ENCODE peak calls at places on chromosomes 7 and 10, in six cellular contexts. One of them, this sample, is unnamed.

GRCh38 chr7:45921699-45922519 is 837 bp upstream of the IGFBP3 start:
- DNase-seq in hepatocyte: peak
- DNase-seq in heart right ventricle: peak
- DNase-seq in psoas muscle: peak
- DNase-seq in neural progenitor cell: peak
- DNase-seq in tibial artery: peak
- DNase-seq in this sample: peak

GRCh38 chr10:11863353-11864105 is 40.4 kb downstream of the PROSER2 start:
- DNase-seq in tibial artery: no peak
- DNase-seq in hepatocyte: no peak
- DNase-seq in psoas muscle: no peak
- DNase-seq in neural progenitor cell: no peak
- DNase-seq in heart right ventricle: no peak
- DNase-seq in this sample: no peak

GRCh38 chr7:26497801-26498596 is 206.3 kb downstream of the SNX10 start:
- DNase-seq in psoas muscle: no peak
- DNase-seq in hepatocyte: peak
- DNase-seq in neural progenitor cell: no peak
- DNase-seq in heart right ventricle: no peak
- DNase-seq in tibial artery: no peak
- DNase-seq in this sample: no peak

GRCh38 chr7:54932818-54933543 is 85.8 kb upstream of the EGFR start:
- DNase-seq in psoas muscle: peak
- DNase-seq in hepatocyte: peak
- DNase-seq in tibial artery: peak
- DNase-seq in heart right ventricle: peak
- DNase-seq in neural progenitor cell: peak
- DNase-seq in this sample: peak

GRCh38 chr7:73839743-73840714 is 2.3 kb downstream of the METTL27 start:
- DNase-seq in psoas muscle: no peak
- DNase-seq in tibial artery: no peak
- DNase-seq in neural progenitor cell: no peak
- DNase-seq in heart right ventricle: no peak
- DNase-seq in hepatocyte: no peak
- DNase-seq in this sample: no peak

GRCh38 chr10:44341901-44342300 is 43.0 kb downstream of the CXCL12 start:
- DNase-seq in neural progenitor cell: no peak
- DNase-seq in heart right ventricle: no peak
- DNase-seq in psoas muscle: no peak
- DNase-seq in tibial artery: no peak
- DNase-seq in hepatocyte: no peak
- DNase-seq in this sample: no peak

GRCh38 chr10:24681476-24682088 is 42.1 kb downstream of the ARHGAP21 start:
- DNase-seq in heart right ventricle: no peak
- DNase-seq in neural progenitor cell: no peak
- DNase-seq in psoas muscle: no peak
- DNase-seq in tibial artery: no peak
- DNase-seq in hepatocyte: peak
- DNase-seq in this sample: no peak

GRCh38 chr7:73983437-73984164 is 44.4 kb upstream of the ELN start:
- DNase-seq in neural progenitor cell: no peak
- DNase-seq in tibial artery: peak
- DNase-seq in hepatocyte: no peak
- DNase-seq in heart right ventricle: peak
- DNase-seq in psoas muscle: peak
- DNase-seq in this sample: no peak

GRCh38 chr10:77415311-77415960 is 222.2 kb downstream of the KCNMA1 start:
- DNase-seq in psoas muscle: no peak
- DNase-seq in tibial artery: no peak
- DNase-seq in hepatocyte: no peak
- DNase-seq in neural progenitor cell: no peak
- DNase-seq in heart right ventricle: no peak
- DNase-seq in this sample: peak

GRCh38 chr10:118850418-118851061 is 95.8 kb upstream of the CACUL1 start:
- DNase-seq in neural progenitor cell: peak
- DNase-seq in tibial artery: no peak
- DNase-seq in hepatocyte: peak
- DNase-seq in heart right ventricle: peak
- DNase-seq in psoas muscle: peak
- DNase-seq in this sample: peak

GRCh38 chr7:15836041-15836440 is 149.6 kb upstream of the MEOX2 start:
- DNase-seq in hepatocyte: no peak
- DNase-seq in psoas muscle: no peak
- DNase-seq in neural progenitor cell: no peak
- DNase-seq in tibial artery: no peak
- DNase-seq in heart right ventricle: no peak
- DNase-seq in this sample: no peak

GRCh38 chr7:18846765-18847215 is 270.6 kb downstream of the TWIST1 start:
- DNase-seq in psoas muscle: no peak
- DNase-seq in heart right ventricle: no peak
- DNase-seq in tibial artery: no peak
- DNase-seq in neural progenitor cell: no peak
- DNase-seq in hepatocyte: no peak
- DNase-seq in this sample: no peak

GRCh38 chr7:157402911-157403534 is 66.2 kb downstream of the DNAJB6 start:
- DNase-seq in psoas muscle: no peak
- DNase-seq in heart right ventricle: no peak
- DNase-seq in hepatocyte: no peak
- DNase-seq in tibial artery: no peak
- DNase-seq in neural progenitor cell: no peak
- DNase-seq in this sample: no peak

GRCh38 chr10:126455766-126456425 is 67.6 kb upstream of the ADAM12 start:
- DNase-seq in neural progenitor cell: no peak
- DNase-seq in tibial artery: no peak
- DNase-seq in hepatocyte: no peak
- DNase-seq in psoas muscle: no peak
- DNase-seq in heart right ventricle: no peak
- DNase-seq in this sample: no peak

GRCh38 chr10:102682981-102683380 is 31.2 kb downstream of the ARL3 start:
- DNase-seq in heart right ventricle: no peak
- DNase-seq in tibial artery: no peak
- DNase-seq in neural progenitor cell: no peak
- DNase-seq in hepatocyte: no peak
- DNase-seq in psoas muscle: no peak
- DNase-seq in this sample: no peak

GRCh38 chr7:37832194-37832593 is 16.2 kb upstream of the NME8 start:
- DNase-seq in psoas muscle: peak
- DNase-seq in heart right ventricle: peak
- DNase-seq in hepatocyte: peak
- DNase-seq in neural progenitor cell: no peak
- DNase-seq in tibial artery: peak
- DNase-seq in this sample: peak
- TF ChIP-seq CTCF in psoas muscle: no peak
- TF ChIP-seq CTCF in heart right ventricle: peak
- TF ChIP-seq CTCF in hepatocyte: peak
- TF ChIP-seq CTCF in neural progenitor cell: no peak
- TF ChIP-seq CTCF in tibial artery: peak
- TF ChIP-seq CTCF in this sample: no peak

DNA sequence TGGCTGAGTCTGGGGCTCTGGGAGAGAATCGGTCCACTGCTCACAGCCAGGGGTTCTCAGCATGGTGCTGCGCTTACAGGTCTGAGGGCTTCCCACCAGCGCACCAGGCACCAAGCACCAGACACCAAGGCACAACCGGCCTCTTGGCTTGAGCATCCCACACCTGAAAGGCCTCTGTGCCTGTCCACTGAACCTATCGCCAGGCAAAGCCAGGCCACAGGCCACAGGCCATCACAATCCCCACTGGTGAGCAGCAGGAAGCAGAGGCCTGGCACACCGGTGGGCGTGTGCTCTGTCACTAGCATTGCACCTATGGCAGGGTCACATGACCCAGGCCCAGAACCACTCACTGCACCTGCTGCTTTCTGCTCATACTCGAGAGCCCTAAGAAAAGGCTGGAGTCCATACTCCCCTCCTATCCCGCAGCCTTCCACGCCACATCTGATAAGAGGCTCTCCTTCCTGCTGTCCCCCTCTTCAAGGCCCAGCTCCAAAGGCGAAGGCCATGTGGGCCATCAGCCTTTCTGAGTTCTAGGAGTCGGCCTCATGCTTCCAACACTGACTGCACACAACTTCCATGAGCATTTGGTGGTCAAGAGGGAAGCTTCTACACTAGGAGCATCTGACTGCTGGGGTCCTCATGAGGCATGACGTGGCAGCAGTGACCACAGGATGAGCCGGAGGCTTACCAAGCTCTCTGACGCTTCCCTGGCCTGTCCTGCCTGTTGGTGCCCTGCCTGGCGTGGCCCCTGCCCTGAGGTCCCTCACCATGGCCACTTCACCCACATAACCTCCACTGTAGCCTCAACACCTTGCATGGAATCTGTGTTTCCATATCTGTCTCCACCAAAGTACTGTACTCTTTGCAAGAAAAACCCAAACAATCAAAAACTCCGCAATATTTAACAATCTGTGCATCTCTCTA is 166.4 kb downstream of the TNS3 start:
- DNase-seq in neural progenitor cell: no peak
- DNase-seq in heart right ventricle: no peak
- DNase-seq in psoas muscle: no peak
- DNase-seq in hepatocyte: no peak
- DNase-seq in tibial artery: peak
- DNase-seq in this sample: no peak
- H3K27ac ChIP-seq in neural progenitor cell: no peak
- H3K27ac ChIP-seq in heart right ventricle: no peak
- H3K27ac ChIP-seq in psoas muscle: no peak
- H3K27ac ChIP-seq in hepatocyte: no peak
- H3K27ac ChIP-seq in tibial artery: no peak
- H3K27ac ChIP-seq in this sample: no peak

DNA sequence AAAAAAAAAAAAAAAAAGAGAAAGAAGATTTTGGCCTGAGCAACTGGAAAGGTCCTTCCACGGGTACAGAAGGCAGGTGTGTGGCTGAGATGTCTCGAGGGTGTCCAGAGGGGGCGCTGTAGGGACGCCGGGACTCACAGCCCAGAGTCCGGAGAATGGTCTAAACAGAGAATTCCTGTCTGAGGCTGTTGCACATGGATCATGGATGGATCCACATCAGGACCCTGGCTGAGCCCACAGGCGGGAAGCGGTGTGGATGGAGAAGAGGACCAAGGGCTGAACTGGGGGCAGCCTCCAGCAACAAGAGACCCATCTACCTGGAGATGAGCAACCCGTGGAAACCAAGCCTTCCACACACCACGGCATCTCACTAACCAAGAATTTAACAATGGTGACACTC is 55.0 kb downstream of the PKD1L1 start:
- DNase-seq in heart right ventricle: no peak
- DNase-seq in psoas muscle: no peak
- DNase-seq in neural progenitor cell: peak
- DNase-seq in hepatocyte: no peak
- DNase-seq in tibial artery: no peak
- DNase-seq in this sample: no peak
- TF ChIP-seq CTCF in heart right ventricle: peak
- TF ChIP-seq CTCF in psoas muscle: no peak
- TF ChIP-seq CTCF in neural progenitor cell: peak
- TF ChIP-seq CTCF in hepatocyte: no peak
- TF ChIP-seq CTCF in tibial artery: no peak
- TF ChIP-seq CTCF in this sample: no peak

DNA sequence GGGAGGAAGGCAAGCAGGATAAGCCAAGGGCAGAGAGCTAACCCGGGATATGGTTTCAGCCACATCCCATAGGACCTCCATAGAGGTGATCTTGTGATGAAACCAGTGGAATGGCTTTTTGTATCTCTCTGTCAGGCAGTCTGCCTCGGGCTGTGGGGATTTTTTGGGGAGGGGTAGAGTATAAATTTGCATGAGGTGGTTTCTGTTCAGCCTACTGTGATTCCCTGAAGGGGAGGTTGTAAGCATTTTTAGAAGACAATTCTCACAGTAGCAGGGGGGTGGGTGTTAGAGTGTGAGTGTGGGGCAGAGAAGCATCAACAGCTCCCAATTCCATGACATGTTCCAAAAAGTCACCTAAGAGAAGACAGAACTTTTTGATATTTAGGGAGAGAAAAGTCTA is 11.8 kb downstream of the OR9A2 start:
- DNase-seq in tibial artery: no peak
- DNase-seq in hepatocyte: no peak
- DNase-seq in heart right ventricle: no peak
- DNase-seq in psoas muscle: no peak
- DNase-seq in neural progenitor cell: no peak
- DNase-seq in this sample: no peak
- H3K27ac ChIP-seq in tibial artery: no peak
- H3K27ac ChIP-seq in hepatocyte: no peak
- H3K27ac ChIP-seq in heart right ventricle: no peak
- H3K27ac ChIP-seq in psoas muscle: no peak
- H3K27ac ChIP-seq in neural progenitor cell: no peak
- H3K27ac ChIP-seq in this sample: no peak

DNA sequence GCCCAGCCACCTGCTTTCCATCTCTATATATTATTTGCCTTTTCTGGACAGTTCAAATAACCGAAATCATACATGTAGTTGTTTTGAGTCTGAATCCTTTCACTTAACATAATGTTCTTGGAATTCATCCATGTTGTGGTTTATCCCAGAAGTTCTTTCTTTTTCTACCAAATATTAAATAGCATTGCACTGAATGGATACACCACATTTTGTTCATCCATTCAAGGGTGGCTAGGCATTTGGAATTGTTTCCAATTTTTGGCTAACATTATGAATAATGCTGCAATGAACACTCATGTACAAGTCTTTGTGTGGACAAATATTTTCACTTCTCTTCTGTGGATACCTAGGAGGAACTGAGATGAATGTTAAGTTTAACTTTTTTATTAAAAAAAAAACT is 18.0 kb downstream of the DNAJC1 start:
- DNase-seq in neural progenitor cell: no peak
- DNase-seq in heart right ventricle: no peak
- DNase-seq in hepatocyte: no peak
- DNase-seq in psoas muscle: no peak
- DNase-seq in tibial artery: no peak
- DNase-seq in this sample: no peak
- TF ChIP-seq CTCF in neural progenitor cell: no peak
- TF ChIP-seq CTCF in heart right ventricle: no peak
- TF ChIP-seq CTCF in hepatocyte: no peak
- TF ChIP-seq CTCF in psoas muscle: no peak
- TF ChIP-seq CTCF in tibial artery: no peak
- TF ChIP-seq CTCF in this sample: no peak

GRCh38 chr7:46927131-46927810 is 654.6 kb downstream of the TNS3 start:
- DNase-seq in heart right ventricle: no peak
- DNase-seq in psoas muscle: no peak
- DNase-seq in hepatocyte: no peak
- DNase-seq in tibial artery: no peak
- DNase-seq in neural progenitor cell: no peak
- DNase-seq in this sample: no peak
- H3K27ac ChIP-seq in heart right ventricle: no peak
- H3K27ac ChIP-seq in psoas muscle: no peak
- H3K27ac ChIP-seq in hepatocyte: no peak
- H3K27ac ChIP-seq in tibial artery: no peak
- H3K27ac ChIP-seq in neural progenitor cell: no peak
- H3K27ac ChIP-seq in this sample: no peak

DNA sequence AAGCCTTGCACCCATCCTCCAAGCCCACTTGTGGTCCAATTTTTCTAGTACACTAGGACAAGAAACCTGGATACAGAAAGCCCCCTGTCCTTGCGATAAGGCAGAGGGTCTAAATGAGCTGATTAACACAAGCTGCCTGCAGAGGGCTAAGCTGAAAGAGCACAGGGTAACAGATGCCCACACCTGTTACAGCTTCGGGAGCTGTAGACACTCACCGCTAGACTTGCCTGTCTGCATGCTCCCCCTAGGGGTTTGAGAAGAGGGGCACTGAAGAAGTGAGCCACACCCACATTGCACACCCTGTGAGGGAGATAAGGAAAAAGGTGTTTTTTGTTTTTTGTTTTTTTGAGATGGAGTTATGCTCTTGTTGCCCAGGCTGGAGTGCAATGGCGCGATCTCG is 386.5 kb upstream of the AUTS2 start:
- DNase-seq in heart right ventricle: no peak
- DNase-seq in neural progenitor cell: peak
- DNase-seq in tibial artery: no peak
- DNase-seq in psoas muscle: no peak
- DNase-seq in hepatocyte: no peak
- DNase-seq in this sample: no peak
- TF ChIP-seq CTCF in heart right ventricle: no peak
- TF ChIP-seq CTCF in neural progenitor cell: peak
- TF ChIP-seq CTCF in tibial artery: no peak
- TF ChIP-seq CTCF in psoas muscle: no peak
- TF ChIP-seq CTCF in hepatocyte: no peak
- TF ChIP-seq CTCF in this sample: no peak

This sample was measured in RWPE1.